ENCODE peak calls at places on chromosomes 13 and 19, in four cellular contexts. H is astrocyte of the cerebellum; T is CD8-positive, alpha-beta memory T cell; P is WERI-Rb-1. U is an unnamed sample.

GRCh38 chr19:3959766-3960131 is 11.2 kb downstream of the DAPK3 start:
- DNase-seq in H (no peak), T (no peak), P (no peak), U (no peak)

GRCh38 chr19:19526581-19527370 is 1.9 kb upstream of the YJEFN3 start:
- DNase-seq in H (no peak), T (no peak), P (no peak), U (no peak)

GRCh38 chr19:29771708-29772415 is 39.9 kb upstream of the CCNE1 start:
- DNase-seq in H (no peak), T (no peak), P (peak), U (peak)

GRCh38 chr13:51221674-51222509 is at the start of gene FAM124A:
- DNase-seq in H (no peak), T (no peak), P (peak), U (no peak)

GRCh38 chr13:96089749-96090239 is at the start of gene HS6ST3:
- DNase-seq in H (no peak), T (no peak), P (peak), U (no peak)

GRCh38 chr19:48805452-48805851 is 5.4 kb downstream of the BCAT2 start:
- DNase-seq in H (no peak), T (no peak), P (no peak), U (no peak)

GRCh38 chr19:19043881-19044280 is 10.5 kb downstream of the ARMC6 start:
- DNase-seq in H (no peak), T (no peak), P (no peak), U (no peak)

GRCh38 chr13:72696590-72696989 is 30.8 kb downstream of the MZT1 start:
- DNase-seq in H (peak), T (no peak), P (no peak), U (no peak)

GRCh38 chr13:44274838-44275237 is 98.8 kb upstream of the SERP2 start:
- DNase-seq in H (no peak), T (no peak), P (no peak), U (no peak)

GRCh38 chr13:98260357-98261164 is 83.5 kb upstream of the RNF113B start:
- DNase-seq in H (no peak), T (no peak), P (no peak), U (no peak)

GRCh38 chr13:26465954-26466353 is 91.5 kb upstream of the WASF3 start:
- DNase-seq in H (no peak), T (no peak), P (no peak), U (no peak)

GRCh38 chr13:59000770-59001169 is 1163.0 kb downstream of the DIAPH3 start:
- DNase-seq in H (no peak), T (no peak), P (peak), U (peak)

GRCh38 chr19:10226376-10227214 is 4.5 kb downstream of the S1PR2 start:
- DNase-seq in H (no peak), T (no peak), P (no peak), U (no peak)

GRCh38 chr19:10228393-10228792 is 2.7 kb downstream of the S1PR2 start:
- DNase-seq in H (no peak), T (no peak), P (no peak), U (no peak)

GRCh38 chr19:10226021-10226375 is 5.1 kb downstream of the S1PR2 start:
- DNase-seq in H (no peak), T (no peak), P (no peak), U (no peak)

GRCh38 chr19:10228925-10229324 is 2.2 kb downstream of the S1PR2 start:
- DNase-seq in H (no peak), T (peak), P (peak), U (no peak)

DNA sequence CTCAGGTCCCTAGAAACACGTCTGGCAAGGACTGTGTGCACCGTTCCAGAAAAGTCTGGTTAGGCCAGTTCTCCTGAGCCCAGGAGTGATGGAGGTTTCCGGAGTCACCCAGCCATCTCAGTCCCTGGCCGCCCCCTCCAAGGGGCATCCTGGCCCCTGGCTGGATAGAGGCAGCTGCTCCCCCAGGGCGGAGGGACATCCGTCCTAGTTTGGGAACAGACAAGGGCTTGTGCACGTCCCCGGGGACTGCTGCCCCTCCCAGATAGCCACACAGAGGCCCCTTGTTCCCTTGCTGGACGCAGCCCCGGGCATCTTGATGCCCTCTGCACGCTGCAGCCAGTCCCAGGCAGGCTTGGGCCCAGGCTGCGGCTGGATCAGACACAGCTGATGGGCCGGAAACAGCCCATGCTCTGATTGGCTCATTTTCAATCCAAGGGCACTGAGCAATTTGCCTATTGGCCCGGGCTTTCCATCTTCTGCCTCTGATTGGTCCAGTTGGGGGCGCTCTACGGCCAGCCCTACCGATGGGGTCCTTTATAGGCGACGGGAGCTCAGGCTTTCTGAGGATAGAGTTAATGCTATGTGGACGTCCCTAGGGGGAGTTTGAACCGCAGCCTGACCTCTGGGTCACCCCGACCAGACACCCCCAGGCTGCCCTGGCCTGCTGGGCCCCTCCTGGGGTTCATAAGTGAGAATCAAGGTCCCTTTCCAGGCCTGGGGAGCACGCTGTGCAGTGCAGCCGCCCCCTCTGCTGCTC is 3.7 kb downstream of the S1PR2 start:
- DNase-seq in H (no peak), T (no peak), P (no peak), U (no peak)
- H3K4me3 ChIP-seq in H (no peak), T (no peak), P (no peak), U (no peak)

DNA sequence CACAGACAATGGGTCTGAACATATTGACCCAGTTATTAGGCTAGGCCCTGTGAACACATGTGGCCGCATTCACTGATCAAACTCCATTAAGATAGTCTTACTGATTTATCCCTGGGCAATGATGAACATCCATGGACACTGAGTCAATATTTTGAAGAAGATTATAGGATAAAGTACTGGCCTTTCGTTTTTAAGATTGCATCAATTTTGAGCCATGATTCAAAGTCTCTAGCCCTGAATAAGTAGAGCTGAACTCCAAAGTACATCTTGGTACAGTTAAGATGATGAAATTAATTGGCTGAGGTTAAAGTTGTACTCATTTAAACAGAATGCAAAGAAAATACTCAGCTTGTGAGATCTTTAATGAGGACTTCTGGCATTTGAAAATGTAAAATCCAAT is 1581.9 kb downstream of the EFNB2 start:
- DNase-seq in H (no peak), T (no peak), P (no peak), U (no peak)
- H3K4me3 ChIP-seq in H (no peak), T (no peak), P (no peak), U (no peak)

GRCh38 chr19:42402376-42403116 is 12.4 kb upstream of the CNFN start:
- DNase-seq in H (no peak), T (no peak), P (no peak), U (no peak)
- H3K4me3 ChIP-seq in H (peak), T (peak), P (peak), U (peak)

GRCh38 chr13:50065712-50066111 is 50.5 kb downstream of the KCNRG start:
- DNase-seq in H (no peak), T (no peak), P (no peak), U (no peak)
- H3K4me3 ChIP-seq in H (no peak), T (no peak), P (no peak), U (no peak)

GRCh38 chr19:46014534-46014933 is 8.3 kb downstream of the PGLYRP1 start:
- DNase-seq in H (no peak), T (no peak), P (no peak), U (no peak)

GRCh38 chr19:46016426-46017094 is 6.3 kb downstream of the PGLYRP1 start:
- DNase-seq in H (peak), T (peak), P (peak), U (no peak)

GRCh38 chr19:46015961-46016425 is 6.9 kb downstream of the PGLYRP1 start:
- DNase-seq in H (no peak), T (peak), P (no peak), U (no peak)

GRCh38 chr19:46017095-46017429 is 5.8 kb downstream of the PGLYRP1 start:
- DNase-seq in H (no peak), T (no peak), P (no peak), U (no peak)

GRCh38 chr19:46015080-46015960 is 7.5 kb downstream of the PGLYRP1 start:
- DNase-seq in H (no peak), T (peak), P (peak), U (no peak)
- H3K4me3 ChIP-seq in H (peak), T (peak), P (peak), U (peak)

GRCh38 chr19:8576273-8576993 is 809 bp downstream of the MYO1F start:
- DNase-seq in H (no peak), T (peak), P (no peak), U (no peak)

GRCh38 chr19:8577741-8578140 is 499 bp upstream of the MYO1F start:
- DNase-seq in H (no peak), T (no peak), P (no peak), U (no peak)

GRCh38 chr19:8573316-8573715 is 3.9 kb downstream of the MYO1F start:
- DNase-seq in H (no peak), T (peak), P (no peak), U (no peak)

GRCh38 chr19:8577247-8577646 is at the start of gene MYO1F:
- DNase-seq in H (no peak), T (peak), P (no peak), U (no peak)

DNA sequence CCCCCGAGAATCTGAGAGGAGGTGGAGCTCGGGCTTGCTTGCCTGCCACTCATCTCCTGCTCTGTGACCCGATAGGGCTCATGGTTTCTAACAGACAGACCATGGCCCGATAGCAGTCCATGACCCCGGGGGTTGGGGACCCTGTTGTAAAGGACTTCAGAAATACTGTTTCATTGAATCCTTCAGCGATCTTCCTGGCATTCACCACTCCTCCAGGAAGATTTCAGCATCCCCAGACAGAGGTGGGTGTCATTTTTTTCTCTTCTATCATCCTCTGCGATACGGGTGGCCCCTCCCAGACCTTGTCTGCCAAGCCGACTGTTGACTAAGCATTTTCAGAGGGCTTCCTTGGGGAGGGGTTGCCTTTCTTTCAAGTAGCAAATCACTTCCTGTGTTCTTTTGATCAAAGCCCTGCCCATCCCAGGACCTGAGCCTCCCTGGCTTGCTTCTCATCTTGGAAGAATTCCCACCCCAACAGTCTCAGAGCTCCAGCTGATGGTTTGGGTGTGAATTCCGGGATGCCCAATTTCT is 1.7 kb downstream of the MYO1F start:
- DNase-seq in H (no peak), T (peak), P (no peak), U (no peak)
- H3K4me3 ChIP-seq in H (no peak), T (peak), P (no peak), U (no peak)

GRCh38 chr19:6772028-6772865 is at the start of gene VAV1:
- DNase-seq in H (no peak), T (peak), P (no peak), U (no peak)

GRCh38 chr19:6769006-6769637 is 1.9 kb upstream of the SH2D3A start:
- DNase-seq in H (no peak), T (no peak), P (no peak), U (no peak)

GRCh38 chr19:6773323-6773931 is 919 bp downstream of the VAV1 start:
- DNase-seq in H (no peak), T (peak), P (no peak), U (no peak)

GRCh38 chr19:6774821-6775707 is 2.6 kb downstream of the VAV1 start:
- DNase-seq in H (no peak), T (no peak), P (peak), U (no peak)

GRCh38 chr19:6772866-6773322 is 386 bp downstream of the VAV1 start:
- DNase-seq in H (no peak), T (no peak), P (no peak), U (no peak)
- H3K4me3 ChIP-seq in H (no peak), T (peak), P (no peak), U (no peak)

DNA sequence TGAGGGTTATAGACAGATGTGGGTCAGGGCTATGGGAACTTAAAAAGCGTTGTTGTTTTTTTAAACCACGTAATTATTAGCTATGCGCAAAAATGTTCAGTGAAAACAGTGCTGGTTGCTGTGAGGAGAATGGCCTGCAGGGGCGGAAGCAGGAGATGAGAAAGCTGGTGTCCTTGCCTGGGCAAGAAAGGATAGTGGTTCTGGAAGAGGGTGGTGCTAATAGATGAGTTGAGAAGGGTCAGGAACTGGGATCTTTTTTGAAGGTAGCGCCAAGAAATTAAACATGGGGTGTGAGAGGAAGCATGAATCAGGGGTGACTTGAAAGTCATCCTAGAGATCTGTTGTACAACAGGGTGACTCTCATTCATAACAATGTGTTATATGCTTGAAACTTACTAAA is 4.8 kb upstream of the SMG9 start:
- DNase-seq in H (no peak), T (no peak), P (no peak), U (no peak)
- H3K4me3 ChIP-seq in H (no peak), T (no peak), P (no peak), U (no peak)

GRCh38 chr19:17966497-17967257 is at the start of gene KCNN1:
- DNase-seq in H (no peak), T (no peak), P (no peak), U (no peak)
- H3K4me3 ChIP-seq in H (peak), T (no peak), P (no peak), U (peak)

GRCh38 chr13:78608705-78609463 is 5.5 kb upstream of the POU4F1 start:
- DNase-seq in H (no peak), T (no peak), P (no peak), U (no peak)
- H3K4me3 ChIP-seq in H (peak), T (peak), P (no peak), U (peak)

U was measured in retinal pigment epithelial cell.